ENCODE peak calls at places on chromosomes 16 and 17, in six cellular contexts. D, J, T, Y, P and M are unnamed samples.

GRCh38 chr16:2692948-2693651 is 10.8 kb downstream of the KCTD5 start:
- DNase-seq in D (no peak), J (no peak), T (no peak), Y (no peak), P (peak; percentile 24), M (no peak)

GRCh38 chr17:44911133-44912001 is 3.9 kb downstream of the GFAP start:
- DNase-seq in D (peak; percentile 35), J (no peak), T (peak; percentile 74), Y (peak; percentile 74), P (no peak), M (peak; percentile 67)

GRCh38 chr17:18280239-18280638 is 19.8 kb downstream of the MIEF2 start:
- DNase-seq in D (no peak), J (no peak), T (no peak), Y (no peak), P (no peak), M (peak; percentile 53)

GRCh38 chr16:19410435-19411153 is 7.1 kb upstream of the TMC5 start:
- DNase-seq in D (no peak), J (no peak), T (peak; percentile 25), Y (peak; percentile 62), P (no peak), M (peak; percentile 46)

GRCh38 chr17:81160306-81160705 is 5.0 kb upstream of the PVALEF start:
- DNase-seq in D (no peak), J (no peak), T (peak; percentile 69), Y (no peak), P (no peak), M (peak; percentile 51)

GRCh38 chr17:58541249-58541648 is 26.8 kb upstream of the MTMR4 start:
- DNase-seq in D (peak; percentile 54), J (peak; percentile 65), T (no peak), Y (no peak), P (no peak), M (no peak)

GRCh38 chr17:68441064-68441770 is 16.1 kb downstream of the WIPI1 start:
- DNase-seq in D (no peak), J (no peak), T (no peak), Y (no peak), P (no peak), M (no peak)

GRCh38 chr16:67141391-67141790 is 9.4 kb downstream of the B3GNT9 start:
- DNase-seq in D (no peak), J (no peak), T (no peak), Y (no peak), P (no peak), M (no peak)

GRCh38 chr17:28727727-28728363 is 743 bp upstream of the NEK8 start:
- DNase-seq in D (peak; percentile 55), J (no peak), T (peak; percentile 37), Y (peak; percentile 76), P (no peak), M (peak; percentile 55)

GRCh38 chr16:4383591-4384495 is 12.2 kb downstream of the VASN start:
- DNase-seq in D (no peak), J (no peak), T (no peak), Y (no peak), P (no peak), M (no peak)

DNA sequence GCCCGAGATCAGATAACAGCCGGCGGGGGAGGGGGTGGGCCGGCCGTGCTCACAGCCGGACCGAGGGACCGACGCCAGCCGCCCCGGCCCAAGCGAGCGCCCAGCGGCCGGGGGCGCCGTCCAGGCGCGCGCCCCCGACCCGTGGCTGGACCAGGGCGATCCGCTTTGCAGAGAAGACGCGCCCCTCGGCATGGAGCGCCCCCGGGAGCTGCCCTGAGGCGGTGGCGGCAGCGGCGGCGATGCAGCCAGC is 353 bp downstream of the KCNJ12 start:
- DNase-seq in D (no peak), J (no peak), T (no peak), Y (no peak), P (no peak), M (no peak)
- H3K27me3 ChIP-seq in D (no peaks in the 10 kb centered on the region), J (no peaks in the 10 kb centered on the region), T (peaks cover 6% of the 10 kb centered on the region), Y (peaks cover 36% of the 10 kb centered on the region), P (no peaks in the 10 kb centered on the region), M (no peaks in the 10 kb centered on the region)

DNA sequence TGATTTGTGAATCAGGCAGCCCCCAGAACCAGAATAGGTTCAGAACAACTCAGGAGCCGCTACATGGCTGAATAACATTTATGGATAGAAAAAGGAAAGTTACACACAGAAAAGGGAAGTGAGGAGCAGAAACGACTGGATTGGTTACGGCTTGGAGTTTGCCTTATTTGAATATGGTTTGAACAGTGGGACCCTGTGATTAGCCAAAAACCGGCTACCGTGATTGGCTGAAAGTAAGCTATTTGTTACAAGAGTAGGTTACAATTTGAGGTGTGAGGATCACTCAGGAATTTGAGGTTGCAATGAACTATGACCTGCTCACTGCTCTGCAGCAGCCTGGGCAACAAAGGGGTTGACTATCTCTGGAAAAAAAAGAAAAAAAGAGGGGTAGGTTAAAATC is 1139.7 kb downstream of the CDH11 start:
- DNase-seq in D (no peak), J (no peak), T (no peak), Y (no peak), P (no peak), M (no peak)
- TF ChIP-seq CTCF in D (no peak), J (no peak), T (no peak), Y (no peak), P (no peak), M (no peak)

GRCh38 chr17:63555475-63556156 is 5.3 kb downstream of the DCAF7 start:
- DNase-seq in D (no peak), J (no peak), T (no peak), Y (no peak), P (no peak), M (no peak)
- H3K27ac ChIP-seq in D (no peak overlapping the region), J (no peak overlapping the region), T (no peak overlapping the region), Y (no peak overlapping the region), P (no peak overlapping the region), M (no peak overlapping the region)

GRCh38 chr16:90011908-90012501 is 7.3 kb downstream of the DBNDD1 start:
- DNase-seq in D (no peak), J (no peak), T (no peak), Y (no peak), P (no peak), M (no peak)
- H3K27me3 ChIP-seq in D (no peaks in the 10 kb centered on the region), J (no peaks in the 10 kb centered on the region), T (no peaks in the 10 kb centered on the region), Y (no peaks in the 10 kb centered on the region), P (no peaks in the 10 kb centered on the region), M (no peaks in the 10 kb centered on the region)

DNA sequence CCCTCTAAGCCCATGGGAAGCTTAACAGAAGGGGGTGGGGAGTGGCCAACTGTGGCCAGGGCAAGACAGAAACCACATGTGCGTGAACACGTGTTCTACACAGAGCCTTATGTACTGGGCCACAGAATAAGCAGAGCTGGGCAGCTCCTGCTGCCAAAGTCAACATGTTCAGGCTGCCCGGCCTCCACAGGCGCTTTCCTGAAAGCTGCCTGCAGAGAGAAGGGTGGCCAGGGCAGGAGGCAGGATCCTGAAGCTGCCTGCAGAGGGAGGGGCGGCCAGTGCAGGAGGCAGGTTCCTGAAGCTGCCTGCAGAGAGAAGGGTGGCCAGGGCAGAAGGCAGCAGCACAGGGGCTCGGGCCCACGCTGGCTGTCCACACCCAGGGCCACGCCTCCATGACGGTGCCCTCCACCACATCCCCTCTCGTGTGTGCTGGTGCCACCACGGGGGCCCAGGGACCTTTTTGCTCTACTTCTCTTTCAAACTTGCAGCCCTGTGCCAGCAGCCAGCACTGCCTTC is 79.5 kb downstream of the ANKRD11 start:
- DNase-seq in D (no peak), J (no peak), T (peak; percentile 75), Y (peak; percentile 49), P (peak; percentile 34), M (peak; percentile 73)
- TF ChIP-seq CTCF in D (no peak), J (no peak), T (no peak), Y (no peak), P (no peak), M (no peak)

DNA sequence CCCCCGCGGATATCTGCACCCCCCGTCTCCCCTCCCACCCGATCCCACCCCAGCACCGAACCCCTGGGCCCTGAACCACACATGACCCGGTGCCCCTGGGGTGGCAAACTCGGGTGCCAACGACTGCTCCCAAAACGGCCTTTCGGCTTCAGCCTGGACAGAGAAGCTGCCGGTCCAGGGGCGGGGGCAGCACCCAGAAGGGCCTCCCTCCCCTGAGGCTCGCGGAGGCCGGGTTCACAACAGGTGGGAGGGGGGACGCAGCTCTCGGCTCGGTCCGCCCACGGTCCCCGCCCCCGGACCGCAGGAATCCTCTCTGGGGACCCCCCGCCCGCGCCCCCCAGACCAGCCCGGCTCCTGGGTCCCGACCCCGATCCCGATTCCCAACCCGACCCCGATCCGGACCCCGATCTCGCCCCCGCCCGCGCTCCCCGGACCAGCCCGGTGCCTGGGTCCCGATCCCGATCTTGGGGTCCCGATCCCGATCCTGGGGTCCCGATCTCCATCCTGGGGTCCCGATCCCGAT is 608 bp downstream of the ABR start:
- DNase-seq in D (no peak), J (no peak), T (no peak), Y (no peak), P (no peak), M (no peak)
- H3K27ac ChIP-seq in D (peak overlapping the region; percentile 52), J (peak overlapping the region; percentile 93), T (peak overlapping the region; percentile 60), Y (no peak overlapping the region), P (peak overlapping the region; percentile 43), M (peak overlapping the region; percentile 46)